ENCODE peak calls at places on chromosomes 13 and 19, in five cellular contexts. W, B, A, I and O are unnamed samples.

GRCh38 chr19:18895038-18895827 is 725 bp downstream of the CERS1 start:
- DNase-seq in A (peak; percentile 74), B (peak; percentile 34), I (peak; percentile 93), W (peak; percentile 14), O (no peak)

GRCh38 chr13:33637978-33638743 is 179.8 kb upstream of the RFC3 start:
- DNase-seq in I (no peak), W (no peak), A (no peak), B (no peak), O (no peak)

GRCh38 chr13:95319551-95320274 is 18.5 kb upstream of the ABCC4 start:
- DNase-seq in W (no peak), A (no peak), B (no peak), I (no peak), O (no peak)

GRCh38 chr19:50909240-50910070 is 1.7 kb downstream of the KLK4 start:
- DNase-seq in A (peak; percentile 65), W (peak; percentile 58), B (peak; percentile 52), I (peak; percentile 100), O (peak; percentile 88)

GRCh38 chr13:70339738-70340137 is 231.5 kb upstream of the KLHL1 start:
- DNase-seq in W (no peak), I (peak; percentile 81), B (peak; percentile 1), A (no peak), O (no peak)

GRCh38 chr19:48415395-48415794 is 21.9 kb downstream of the GRIN2D start:
- DNase-seq in I (peak; percentile 99), A (peak; percentile 80), B (peak; percentile 92), W (peak; percentile 85), O (peak; percentile 80)

GRCh38 chr13:19159181-19159580 is 22.4 kb downstream of the TUBA3C start:
- DNase-seq in I (no peak), A (no peak), B (no peak), W (no peak), O (no peak)

GRCh38 chr19:1221141-1221903 is 15.7 kb downstream of the STK11 start:
- DNase-seq in A (peak; percentile 86), B (no peak), W (no peak), I (peak; percentile 82), O (no peak)

GRCh38 chr13:111384441-111385181 is 64.2 kb downstream of the TEX29 start:
- DNase-seq in B (no peak), W (peak; percentile 56), A (no peak), I (peak; percentile 14), O (no peak)

GRCh38 chr13:49664606-49665005 is 26.7 kb downstream of the EBPL start:
- DNase-seq in B (no peak), A (no peak), I (peak; percentile 70), W (no peak), O (no peak)

GRCh38 chr19:6866646-6867255 is 20.6 kb upstream of the ADGRE1 start:
- DNase-seq in A (no peak), I (no peak), W (no peak), B (no peak), O (no peak)

GRCh38 chr13:75771818-75772217 is 135.7 kb downstream of the LMO7 start:
- DNase-seq in B (no peak), I (no peak), W (no peak), A (no peak), O (no peak)

GRCh38 chr19:11657307-11657706 is 60.0 kb downstream of the ZNF627 start:
- DNase-seq in A (no peak), I (no peak), W (no peak), B (no peak), O (no peak)

GRCh38 chr19:13104848-13105646 is 2.4 kb upstream of the LYL1 start:
- DNase-seq in I (no peak), B (peak; percentile 75), A (no peak), W (peak; percentile 52), O (peak; percentile 50)

GRCh38 chr13:93547886-93548285 is 321.3 kb downstream of the GPC6 start:
- DNase-seq in B (no peak), A (no peak), W (no peak), I (no peak), O (no peak)

GRCh38 chr13:63938851-63939250 is 2523.2 kb upstream of the PCDH20 start:
- DNase-seq in A (no peak), W (no peak), I (no peak), B (no peak), O (no peak)

GRCh38 chr19:11649941-11650340 is 52.7 kb downstream of the ZNF627 start:
- DNase-seq in A (no peak), B (no peak), W (no peak), I (no peak), O (no peak)

GRCh38 chr19:55287361-55288079 is 3.7 kb downstream of the BRSK1 start:
- DNase-seq in B (no peak), W (no peak), I (no peak), A (no peak), O (no peak)

GRCh38 chr19:10981496-10981895 is 20.7 kb downstream of the SMARCA4 start:
- DNase-seq in A (no peak), B (no peak), W (no peak), I (no peak), O (no peak)

GRCh38 chr19:16836115-16836905 is 7.1 kb downstream of the SIN3B start:
- DNase-seq in I (peak; percentile 64), W (peak; percentile 27), B (peak; percentile 45), A (no peak), O (peak; percentile 73)
- TF ChIP-seq CTCF in I (peak; percentile 57), W (no peak), B (peak; percentile 32), A (no peak), O (peak; percentile 37)

GRCh38 chr13:23715762-23716235 is 145.6 kb downstream of the TNFRSF19 start:
- DNase-seq in W (peak; percentile 7), A (no peak), I (peak; percentile 86), B (peak; percentile 26), O (peak; percentile 35)
- TF ChIP-seq CTCF in W (no peak), A (no peak), I (peak; percentile 74), B (peak; percentile 64), O (peak; percentile 39)

GRCh38 chr13:24747248-24748151 is 16.5 kb upstream of the RNF17 start:
- DNase-seq in A (no peak), I (peak; percentile 78), B (no peak), W (peak; percentile 50), O (no peak)

GRCh38 chr13:24745861-24746617 is 17.9 kb upstream of the RNF17 start:
- DNase-seq in I (peak; percentile 64), B (no peak), W (no peak), A (no peak), O (no peak)

GRCh38 chr13:24744247-24744646 is 19.7 kb upstream of the RNF17 start:
- DNase-seq in W (no peak), I (no peak), A (no peak), B (no peak), O (no peak)

GRCh38 chr13:24745516-24745860 is 18.5 kb upstream of the RNF17 start:
- DNase-seq in W (no peak), B (no peak), I (no peak), A (no peak), O (no peak)

GRCh38 chr13:24746618-24747247 is 17.2 kb upstream of the RNF17 start:
- DNase-seq in W (peak; percentile 23), I (peak; percentile 89), A (no peak), B (no peak), O (no peak)
- TF ChIP-seq CTCF in W (no peak), I (peak; percentile 75), A (no peak), B (no peak), O (peak; percentile 40)

GRCh38 chr19:17580470-17581000 is 25.1 kb downstream of the COLGALT1 start:
- DNase-seq in I (no peak), A (no peak), W (no peak), B (no peak), O (no peak)
- TF ChIP-seq CTCF in I (peak; percentile 41), A (no peak), W (no peak), B (no peak), O (no peak)

DNA sequence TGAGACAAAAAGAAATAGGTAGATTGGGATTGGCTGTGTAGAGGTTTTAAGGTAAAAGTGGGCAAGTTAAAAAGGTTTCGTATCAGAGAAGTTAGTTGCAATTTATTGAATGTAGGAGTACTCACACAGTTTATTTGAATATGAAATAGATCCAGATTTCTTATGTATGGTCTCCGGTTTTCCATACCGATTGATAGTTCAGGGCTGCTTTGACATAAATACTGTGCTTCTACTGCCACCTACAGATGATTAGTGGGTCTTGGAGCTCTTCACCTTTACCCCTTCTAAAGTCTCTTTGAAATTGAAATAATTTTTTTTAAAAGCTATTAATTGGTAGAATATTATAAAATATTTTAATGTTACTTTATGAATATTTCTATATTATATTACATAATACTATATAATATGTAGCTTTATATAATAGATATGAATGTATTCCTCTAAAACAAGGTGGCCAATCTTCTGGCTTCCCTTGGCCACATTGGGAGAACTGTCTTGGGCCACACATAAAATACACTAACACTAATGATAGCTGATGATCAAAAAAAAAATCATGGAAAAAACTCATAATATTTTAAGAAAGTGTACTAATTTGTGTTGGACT is 7.7 kb upstream of the GPR18 start:
- DNase-seq in W (no peak), A (no peak), I (no peak), B (peak; percentile 61), O (peak; percentile 40)
- TF ChIP-seq CTCF in W (peak; percentile 90), A (peak; percentile 47), I (peak; percentile 85), B (peak; percentile 78), O (peak; percentile 63)

DNA sequence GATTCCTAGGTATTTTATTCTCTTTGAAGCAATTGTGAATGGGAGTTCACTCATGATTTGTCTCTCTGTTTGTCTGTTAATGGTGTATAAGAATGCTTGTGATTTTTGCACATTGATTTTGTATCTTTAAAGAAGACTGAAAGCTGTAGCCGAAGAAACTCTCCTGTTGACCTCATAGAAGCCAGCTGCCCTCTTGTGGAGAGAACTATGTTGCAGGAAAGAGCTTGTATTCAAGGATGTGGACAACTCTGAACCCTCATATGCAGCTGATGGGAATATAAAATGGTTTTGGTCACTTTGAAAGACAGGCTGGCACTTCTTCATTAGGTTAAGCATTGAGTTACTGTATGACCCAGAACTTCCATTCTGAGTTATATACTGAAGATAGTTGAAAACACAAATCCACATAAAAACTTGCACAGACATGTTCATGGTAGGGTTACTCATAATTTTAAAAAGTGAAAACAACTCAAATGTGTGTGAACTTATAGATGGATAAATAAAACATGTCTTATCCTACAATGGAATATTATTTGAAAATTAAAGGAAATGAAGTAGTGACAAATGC is 65.8 kb upstream of the SLITRK6 start:
- DNase-seq in W (no peak), I (peak; percentile 67), A (no peak), B (peak; percentile 10), O (no peak)
- TF ChIP-seq CTCF in W (no peak), I (peak; percentile 79), A (no peak), B (peak; percentile 65), O (no peak)

DNA sequence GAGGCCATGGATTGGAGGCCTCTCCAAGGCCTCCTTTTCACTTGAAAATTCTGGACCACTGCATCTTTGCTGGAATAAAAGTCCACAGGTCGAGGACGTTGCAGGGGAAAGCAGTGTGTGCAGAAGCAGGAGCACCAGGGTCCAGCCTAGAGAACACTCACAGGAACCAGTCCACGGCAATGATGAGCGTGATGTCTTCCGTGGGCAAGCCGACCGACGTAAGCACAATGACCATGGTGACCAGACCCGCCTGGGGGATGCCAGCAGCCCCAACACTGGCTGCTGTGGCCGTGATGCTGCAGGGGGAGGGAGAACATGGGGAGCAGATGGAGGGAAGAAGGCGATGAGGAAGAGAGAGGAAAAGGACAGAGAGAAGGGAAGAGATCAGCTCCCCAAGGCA is 11.5 kb downstream of the OR7C2 start:
- DNase-seq in A (no peak), W (no peak), I (no peak), B (no peak), O (no peak)
- TF ChIP-seq CTCF in A (no peak), W (no peak), I (no peak), B (no peak), O (no peak)